ENCODE peak calls at places on chromosomes 11 and 22, in seven cellular contexts. K is fibroblast of lung, X is GM12865, P is sigmoid colon, T is colonic mucosa, F is transverse colon, W is pulmonary artery endothelial cell. I is an unnamed sample.

GRCh38 chr11:103794262-103794661 is 242.2 kb upstream of the DDI1 start:
- DNase-seq in K (peak), X (no peak), P (no peak), T (no peak), F (no peak), W (no peak), I (no peak)

GRCh38 chr11:118998388-118998717 is 415 bp downstream of the CENATAC start:
- DNase-seq in K (no peak), X (no peak), P (no peak), T (no peak), F (peak), W (no peak), I (no peak)

GRCh38 chr11:72813740-72814138 is 472 bp upstream of the ATG16L2 start:
- DNase-seq in K (peak), X (peak), P (peak), T (peak), F (peak), W (no peak), I (no peak)

GRCh38 chr22:24155597-24156145 is 25.6 kb upstream of the SUSD2 start:
- DNase-seq in K (peak), X (peak), P (peak), T (peak), F (peak), W (no peak), I (peak)

GRCh38 chr22:30206964-30207363 is 39.6 kb downstream of the LIF start:
- DNase-seq in K (peak), X (no peak), P (peak), T (no peak), F (no peak), W (no peak), I (no peak)

GRCh38 chr22:30861688-30862552 is 106.7 kb downstream of the MORC2 start:
- DNase-seq in K (no peak), X (no peak), P (no peak), T (no peak), F (no peak), W (no peak), I (no peak)

GRCh38 chr11:46865340-46865739 is 19.3 kb upstream of the CKAP5 start:
- DNase-seq in K (peak), X (no peak), P (no peak), T (no peak), F (no peak), W (no peak), I (no peak)

GRCh38 chr11:73625690-73626318 is 20.6 kb upstream of the PLEKHB1 start:
- DNase-seq in K (peak), X (peak), P (peak), T (peak), F (peak), W (no peak), I (peak)

GRCh38 chr22:37011472-37011871 is 7.8 kb downstream of the TST start:
- DNase-seq in K (no peak), X (no peak), P (no peak), T (no peak), F (no peak), W (no peak), I (no peak)

GRCh38 chr11:29773656-29774264 is 243.1 kb downstream of the KCNA4 start:
- DNase-seq in K (no peak), X (no peak), P (no peak), T (no peak), F (no peak), W (no peak), I (no peak)

GRCh38 chr22:31654408-31654807 is 7.6 kb downstream of the PISD start:
- DNase-seq in K (no peak), X (no peak), P (no peak), T (no peak), F (no peak), W (no peak), I (no peak)

GRCh38 chr22:36872084-36872483 is 11.3 kb downstream of the NCF4 start:
- DNase-seq in K (no peak), X (no peak), P (no peak), T (no peak), F (no peak), W (no peak), I (no peak)

GRCh38 chr22:40436460-40437431 is 66.4 kb downstream of the SGSM3 start:
- DNase-seq in K (peak), X (peak), P (no peak), T (no peak), F (peak), W (no peak), I (no peak)

GRCh38 chr22:44521326-44521725 is 23.3 kb upstream of the RTL6 start:
- DNase-seq in K (no peak), X (no peak), P (peak), T (no peak), F (no peak), W (no peak), I (no peak)

GRCh38 chr11:78576549-78577097 is 2.0 kb upstream of the NARS2 start:
- DNase-seq in K (no peak), X (no peak), P (no peak), T (no peak), F (no peak), W (no peak), I (no peak)

GRCh38 chr11:18804621-18805020 is 13.0 kb upstream of the PTPN5 start:
- DNase-seq in K (peak), X (no peak), P (no peak), T (no peak), F (no peak), W (no peak), I (no peak)

GRCh38 chr22:49764151-49764581 is 63.5 kb downstream of the BRD1 start:
- DNase-seq in K (no peak), X (no peak), P (peak), T (no peak), F (peak), W (no peak), I (peak)

GRCh38 chr22:41442240-41442792 is 4.3 kb downstream of the TOB2 start:
- DNase-seq in K (no peak), X (no peak), P (no peak), T (no peak), F (no peak), W (no peak), I (no peak)

GRCh38 chr11:83069441-83070043 is 2.2 kb downstream of the RAB30 start:
- DNase-seq in K (no peak), X (no peak), P (no peak), T (no peak), F (no peak), W (no peak), I (no peak)

GRCh38 chr11:59195596-59195995 is 17.1 kb downstream of the MPEG1 start:
- DNase-seq in K (no peak), X (no peak), P (no peak), T (no peak), F (no peak), W (no peak), I (no peak)

GRCh38 chr11:96905663-96906062 is 515.9 kb downstream of the JRKL start:
- DNase-seq in K (no peak), X (no peak), P (no peak), T (no peak), F (no peak), W (no peak), I (no peak)

GRCh38 chr11:9783986-9784385 is 120.1 kb downstream of the SWAP70 start:
- DNase-seq in K (no peak), X (no peak), P (no peak), T (no peak), F (no peak), W (no peak), I (no peak)

GRCh38 chr11:35688023-35688422 is 25.4 kb downstream of the TRIM44 start:
- DNase-seq in K (no peak), X (peak), P (no peak), T (no peak), F (no peak), W (peak), I (no peak)

GRCh38 chr11:132685174-132685611 is 847.1 kb downstream of the OPCML start:
- DNase-seq in K (peak), X (no peak), P (no peak), T (no peak), F (no peak), W (no peak), I (no peak)